ENCODE peak calls at places on chromosomes 3 and 15, in nine cellular contexts. X, W, F, B, Z, G, R, M and U are unnamed samples.

GRCh38 chr3:146189519-146190173 is 28.7 kb upstream of the PLOD2 start:
- DNase-seq in G (no peak), R (peak), B (no peak), X (peak), Z (no peak), F (peak), W (peak), M (peak), U (peak)

GRCh38 chr3:51796859-51797258 is 17.8 kb upstream of the IQCF6 start:
- DNase-seq in G (no peak), M (no peak), W (no peak), X (no peak), B (peak), Z (no peak), F (no peak), R (no peak), U (no peak)

GRCh38 chr3:39491733-39492350 is 24.4 kb downstream of the MOBP start:
- DNase-seq in Z (no peak), F (no peak), W (no peak), R (no peak), M (no peak), X (no peak), B (no peak), G (no peak), U (no peak)

GRCh38 chr15:62278534-62278933 is 113.4 kb upstream of the C2CD4B start:
- DNase-seq in B (no peak), R (no peak), G (no peak), M (no peak), Z (no peak), W (no peak), X (no peak), F (no peak), U (no peak)

GRCh38 chr15:48604567-48604966 is 40.9 kb downstream of the FBN1 start:
- DNase-seq in G (no peak), X (no peak), F (no peak), B (no peak), W (no peak), Z (no peak), R (no peak), M (no peak), U (no peak)

GRCh38 chr3:111385971-111386495 is 156.0 kb upstream of the CD96 start:
- DNase-seq in F (no peak), W (no peak), G (no peak), M (no peak), R (no peak), X (no peak), B (no peak), Z (no peak), U (no peak)

GRCh38 chr3:186663351-186664118 is 2.3 kb upstream of the HRG start:
- DNase-seq in W (no peak), M (no peak), B (no peak), G (no peak), Z (no peak), R (no peak), X (no peak), F (no peak), U (no peak)

GRCh38 chr3:116442331-116443021 is 2.8 kb downstream of the LSAMP start:
- DNase-seq in M (no peak), G (no peak), X (no peak), R (no peak), B (no peak), Z (no peak), W (no peak), F (no peak), U (no peak)

GRCh38 chr3:188041193-188041592 is 112.8 kb upstream of the LPP start:
- DNase-seq in M (no peak), Z (no peak), F (no peak), B (no peak), R (no peak), X (no peak), G (no peak), W (no peak), U (no peak)

GRCh38 chr3:31936661-31937060 is 44.4 kb downstream of the OSBPL10 start:
- DNase-seq in F (no peak), W (no peak), B (no peak), M (no peak), G (no peak), Z (no peak), R (no peak), X (no peak), U (peak)

GRCh38 chr15:71290002-71290401 is 174.7 kb downstream of the THSD4 start:
- DNase-seq in X (no peak), M (no peak), Z (no peak), W (no peak), G (no peak), R (no peak), F (no peak), B (no peak), U (no peak)

GRCh38 chr15:91751611-91752010 is 101.9 kb upstream of the SLCO3A1 start:
- DNase-seq in B (no peak), G (no peak), F (no peak), W (no peak), M (no peak), Z (no peak), R (no peak), X (no peak), U (no peak)

GRCh38 chr3:155161630-155162292 is 81.6 kb downstream of the MME start:
- DNase-seq in X (no peak), G (no peak), B (no peak), M (no peak), W (no peak), R (no peak), F (no peak), Z (no peak), U (peak)

GRCh38 chr3:98900265-98901031 is 1.0 kb downstream of the DCBLD2 start:
- DNase-seq in X (no peak), R (no peak), G (no peak), F (no peak), W (no peak), B (no peak), Z (no peak), M (no peak), U (no peak)

GRCh38 chr15:37362414-37362813 is 262.1 kb upstream of the MEIS2 start:
- DNase-seq in R (no peak), M (no peak), G (no peak), B (no peak), X (no peak), F (no peak), Z (no peak), W (no peak), U (no peak)

GRCh38 chr15:60519218-60519617 is 40.3 kb upstream of the ICE2 start:
- DNase-seq in X (no peak), F (no peak), R (no peak), B (no peak), Z (no peak), G (no peak), W (no peak), M (no peak), U (no peak)

GRCh38 chr3:67000006-67000405 is 1.9 kb downstream of the KBTBD8 start:
- DNase-seq in X (no peak), F (no peak), M (no peak), B (no peak), R (no peak), W (no peak), G (no peak), Z (no peak), U (no peak)

GRCh38 chr3:24101676-24102168 is 156.6 kb downstream of the NR1D2 start:
- DNase-seq in M (no peak), F (no peak), X (no peak), G (no peak), R (no peak), Z (no peak), W (no peak), B (no peak), U (no peak)

GRCh38 chr3:141279074-141279945 is 47.7 kb downstream of the PXYLP1 start:
- DNase-seq in F (no peak), R (peak), Z (no peak), M (no peak), B (no peak), X (peak), G (no peak), W (no peak), U (peak)

GRCh38 chr3:123700791-123701712 is 116.2 kb upstream of the HACD2 start:
- DNase-seq in F (no peak), Z (no peak), R (no peak), G (no peak), B (no peak), X (no peak), W (no peak), M (no peak), U (no peak)

GRCh38 chr3:44184319-44184953 is 57.2 kb upstream of the TOPAZ1 start:
- DNase-seq in F (no peak), M (no peak), R (no peak), G (peak), Z (no peak), B (no peak), W (no peak), X (no peak), U (no peak)

GRCh38 chr3:30510596-30510995 is 95.8 kb upstream of the TGFBR2 start:
- DNase-seq in M (no peak), X (no peak), G (no peak), F (no peak), B (no peak), Z (no peak), W (no peak), R (no peak), U (no peak)

GRCh38 chr3:188832961-188833615 is 338.7 kb upstream of the TPRG1 start:
- DNase-seq in B (no peak), Z (no peak), R (no peak), F (no peak), M (no peak), W (no peak), X (no peak), G (no peak), U (no peak)

GRCh38 chr15:101474233-101474632 is 15.3 kb downstream of the PCSK6 start:
- DNase-seq in G (no peak), F (no peak), Z (no peak), W (no peak), X (no peak), B (no peak), M (no peak), R (no peak), U (no peak)

GRCh38 chr3:195908439-195909293 is at the start of gene TNK2:
- DNase-seq in M (peak), G (no peak), X (no peak), R (peak), W (no peak), Z (peak), B (no peak), F (no peak), U (no peak)

GRCh38 chr15:75229191-75230015 is 27.7 kb downstream of the C15orf39 start:
- DNase-seq in M (no peak), G (no peak), F (peak), B (no peak), Z (no peak), W (no peak), X (no peak), R (no peak), U (no peak)

GRCh38 chr3:154125378-154126030 is 4.3 kb downstream of the ARHGEF26 start:
- DNase-seq in R (no peak), X (no peak), G (no peak), Z (no peak), F (no peak), M (no peak), W (no peak), B (no peak), U (no peak)

GRCh38 chr3:14518432-14518802 is 21.7 kb downstream of the GRIP2 start:
- DNase-seq in G (no peak), R (no peak), B (no peak), M (no peak), W (no peak), Z (no peak), F (no peak), X (no peak), U (no peak)

GRCh38 chr3:29683306-29683993 is 402.6 kb downstream of the RBMS3 start:
- DNase-seq in W (peak), R (peak), F (no peak), B (no peak), M (no peak), G (no peak), X (peak), Z (no peak), U (no peak)

GRCh38 chr3:188888321-188889056 is 283.3 kb upstream of the TPRG1 start:
- DNase-seq in W (no peak), R (no peak), F (no peak), B (no peak), Z (no peak), M (no peak), X (no peak), G (no peak), U (no peak)

GRCh38 chr15:90818251-90819210 is 49.9 kb upstream of the FURIN start:
- DNase-seq in X (no peak), G (no peak), R (no peak), B (peak), Z (no peak), W (no peak), M (peak), F (no peak), U (no peak)

GRCh38 chr3:122265937-122266336 is 59.1 kb upstream of the CSTA start:
- DNase-seq in R (no peak), W (no peak), G (no peak), F (no peak), X (no peak), M (no peak), Z (no peak), B (no peak), U (no peak)

GRCh38 chr15:65828566-65828965 is 36.5 kb upstream of the DENND4A start:
- DNase-seq in Z (peak), M (no peak), W (no peak), F (no peak), B (no peak), X (no peak), G (no peak), R (no peak), U (peak)

GRCh38 chr3:14511971-14512943 is 27.9 kb downstream of the GRIP2 start:
- DNase-seq in B (no peak), F (no peak), W (no peak), X (no peak), R (no peak), G (no peak), Z (no peak), M (no peak), U (no peak)

GRCh38 chr3:141476033-141476432 is 10.8 kb upstream of the RASA2 start:
- DNase-seq in F (no peak), X (no peak), R (no peak), G (no peak), W (no peak), B (no peak), Z (no peak), M (no peak), U (peak)

GRCh38 chr15:48177383-48177874 is 666 bp downstream of the MYEF2 start:
- DNase-seq in R (peak), M (no peak), W (peak), F (peak), G (peak), X (peak), B (peak), Z (no peak), U (peak)